ENCODE peak calls at places on chromosomes 11 and 22, in five cellular contexts. One of them, this sample, is unnamed.

GRCh38 chr22:43726964-43727543 is 85.1 kb downstream of the EFCAB6 start:
- DNase-seq in pancreas: no peak
- DNase-seq in naive thymus-derived CD4-positive, alpha-beta T cell: no peak
- DNase-seq in cardiac muscle cell: no peak
- DNase-seq in transverse colon: no peak
- DNase-seq in this sample: no peak

GRCh38 chr11:47186937-47187681 is 875 bp upstream of the PACSIN3 start:
- DNase-seq in pancreas: peak; percentile 74
- DNase-seq in naive thymus-derived CD4-positive, alpha-beta T cell: no peak
- DNase-seq in cardiac muscle cell: peak; percentile 43
- DNase-seq in transverse colon: peak; percentile 51
- DNase-seq in this sample: peak; percentile 69

GRCh38 chr11:12900496-12900895 is 108.6 kb upstream of the RASSF10 start:
- DNase-seq in pancreas: no peak
- DNase-seq in naive thymus-derived CD4-positive, alpha-beta T cell: no peak
- DNase-seq in cardiac muscle cell: peak; percentile 92
- DNase-seq in transverse colon: no peak
- DNase-seq in this sample: no peak

GRCh38 chr11:67452141-67452952 is at the start of gene GPR152:
- DNase-seq in pancreas: peak; percentile 73
- DNase-seq in naive thymus-derived CD4-positive, alpha-beta T cell: no peak
- DNase-seq in cardiac muscle cell: no peak
- DNase-seq in transverse colon: no peak
- DNase-seq in this sample: peak; percentile 61

GRCh38 chr11:8263109-8263768 is 439 bp downstream of the LMO1 start:
- DNase-seq in pancreas: no peak
- DNase-seq in naive thymus-derived CD4-positive, alpha-beta T cell: no peak
- DNase-seq in cardiac muscle cell: no peak
- DNase-seq in transverse colon: no peak
- DNase-seq in this sample: no peak

GRCh38 chr22:24441406-24442351 is 14.3 kb downstream of the ADORA2A start:
- DNase-seq in pancreas: no peak
- DNase-seq in naive thymus-derived CD4-positive, alpha-beta T cell: no peak
- DNase-seq in cardiac muscle cell: no peak
- DNase-seq in transverse colon: no peak
- DNase-seq in this sample: peak; percentile 51

GRCh38 chr11:91085985-91086384 is 863.1 kb upstream of the CHORDC1 start:
- DNase-seq in pancreas: no peak
- DNase-seq in naive thymus-derived CD4-positive, alpha-beta T cell: no peak
- DNase-seq in cardiac muscle cell: no peak
- DNase-seq in transverse colon: no peak
- DNase-seq in this sample: no peak

GRCh38 chr11:94652735-94653284 is 85.6 kb downstream of the PIWIL4 start:
- DNase-seq in pancreas: no peak
- DNase-seq in naive thymus-derived CD4-positive, alpha-beta T cell: no peak
- DNase-seq in cardiac muscle cell: no peak
- DNase-seq in transverse colon: no peak
- DNase-seq in this sample: no peak

GRCh38 chr11:116482716-116483115 is 290.1 kb downstream of the BUD13 start:
- DNase-seq in pancreas: no peak
- DNase-seq in naive thymus-derived CD4-positive, alpha-beta T cell: no peak
- DNase-seq in cardiac muscle cell: no peak
- DNase-seq in transverse colon: no peak
- DNase-seq in this sample: no peak

GRCh38 chr11:116473790-116474346 is 298.9 kb downstream of the BUD13 start:
- DNase-seq in pancreas: no peak
- DNase-seq in naive thymus-derived CD4-positive, alpha-beta T cell: no peak
- DNase-seq in cardiac muscle cell: no peak
- DNase-seq in transverse colon: no peak
- DNase-seq in this sample: no peak

GRCh38 chr11:116481126-116481644 is 291.6 kb downstream of the BUD13 start:
- DNase-seq in pancreas: no peak
- DNase-seq in naive thymus-derived CD4-positive, alpha-beta T cell: no peak
- DNase-seq in cardiac muscle cell: no peak
- DNase-seq in transverse colon: no peak
- DNase-seq in this sample: no peak

GRCh38 chr11:116478205-116478604 is 294.6 kb downstream of the BUD13 start:
- DNase-seq in pancreas: no peak
- DNase-seq in naive thymus-derived CD4-positive, alpha-beta T cell: no peak
- DNase-seq in cardiac muscle cell: no peak
- DNase-seq in transverse colon: no peak
- DNase-seq in this sample: no peak

GRCh38 chr11:116478676-116479075 is 294.1 kb downstream of the BUD13 start:
- DNase-seq in pancreas: no peak
- DNase-seq in naive thymus-derived CD4-positive, alpha-beta T cell: no peak
- DNase-seq in cardiac muscle cell: no peak
- DNase-seq in transverse colon: no peak
- DNase-seq in this sample: no peak
- H3K27ac ChIP-seq in pancreas: no peak overlapping the region
- H3K27ac ChIP-seq in naive thymus-derived CD4-positive, alpha-beta T cell: no peak overlapping the region
- H3K27ac ChIP-seq in cardiac muscle cell: no peak overlapping the region
- H3K27ac ChIP-seq in transverse colon: no peak overlapping the region
- H3K27ac ChIP-seq in this sample: no peak overlapping the region

GRCh38 chr11:45669146-45669545 is 3.7 kb upstream of the CHST1 start:
- DNase-seq in pancreas: no peak
- DNase-seq in naive thymus-derived CD4-positive, alpha-beta T cell: no peak
- DNase-seq in cardiac muscle cell: no peak
- DNase-seq in transverse colon: no peak
- DNase-seq in this sample: no peak

GRCh38 chr11:45665206-45665932 is at the start of gene CHST1:
- DNase-seq in pancreas: peak; percentile 51
- DNase-seq in naive thymus-derived CD4-positive, alpha-beta T cell: no peak
- DNase-seq in cardiac muscle cell: peak; percentile 66
- DNase-seq in transverse colon: peak; percentile 47
- DNase-seq in this sample: peak; percentile 73

GRCh38 chr11:45667929-45668680 is 2.7 kb upstream of the CHST1 start:
- DNase-seq in pancreas: no peak
- DNase-seq in naive thymus-derived CD4-positive, alpha-beta T cell: no peak
- DNase-seq in cardiac muscle cell: no peak
- DNase-seq in transverse colon: no peak
- DNase-seq in this sample: no peak

GRCh38 chr11:45665933-45666647 is 668 bp upstream of the CHST1 start:
- DNase-seq in pancreas: no peak
- DNase-seq in naive thymus-derived CD4-positive, alpha-beta T cell: no peak
- DNase-seq in cardiac muscle cell: peak; percentile 40
- DNase-seq in transverse colon: no peak
- DNase-seq in this sample: peak; percentile 75

DNA sequence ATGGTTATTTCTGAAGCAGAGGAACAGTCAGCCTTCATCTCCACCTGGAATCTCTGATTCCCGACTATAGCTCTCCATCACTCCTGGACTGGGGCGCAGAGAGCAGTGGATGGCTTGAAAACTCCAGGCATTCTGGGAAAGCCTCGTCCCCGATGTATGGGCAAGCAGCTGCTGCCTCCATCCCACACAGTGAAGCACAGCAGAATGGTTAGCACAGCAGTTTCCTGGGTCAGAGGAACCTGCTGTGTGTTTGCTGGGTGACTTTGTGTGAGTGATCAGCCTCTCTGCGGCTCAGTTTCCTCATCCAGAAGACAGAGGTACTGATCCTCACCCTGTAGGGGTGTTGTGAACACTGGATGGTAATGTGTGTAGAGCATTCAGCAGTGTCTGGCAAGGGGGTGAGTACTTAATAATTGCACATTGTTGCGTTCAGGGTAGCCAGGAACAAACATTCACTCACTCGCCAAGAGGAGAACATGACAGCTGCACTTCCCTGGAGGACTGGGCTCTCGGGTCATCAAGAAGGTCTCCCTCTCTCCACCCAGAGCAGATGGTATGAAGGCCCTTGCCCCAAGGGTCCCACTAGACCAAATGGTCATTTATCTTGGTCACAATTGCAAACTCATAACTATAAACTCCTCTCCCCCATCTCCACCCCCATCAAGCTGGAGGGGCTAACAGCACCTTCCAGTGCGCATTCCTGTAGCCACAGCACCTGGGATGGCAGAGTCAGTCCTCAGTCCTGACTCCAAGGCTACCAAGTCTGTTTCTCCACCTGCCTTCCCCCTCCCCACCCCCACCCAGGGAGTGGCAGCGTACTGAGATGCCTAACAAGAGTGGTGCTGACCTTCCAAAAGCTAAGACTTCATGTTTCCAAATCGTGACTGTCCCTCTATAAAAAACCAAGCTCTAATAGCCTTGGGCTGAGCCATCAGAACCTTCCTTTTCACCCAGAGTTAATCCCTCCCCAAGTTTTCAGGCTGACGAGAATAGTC is 1.5 kb upstream of the CHST1 start:
- DNase-seq in pancreas: no peak
- DNase-seq in naive thymus-derived CD4-positive, alpha-beta T cell: no peak
- DNase-seq in cardiac muscle cell: no peak
- DNase-seq in transverse colon: no peak
- DNase-seq in this sample: no peak
- H3K27me3 ChIP-seq in pancreas: no peaks in the 10 kb centered on the region
- H3K27me3 ChIP-seq in naive thymus-derived CD4-positive, alpha-beta T cell: no peaks in the 10 kb centered on the region
- H3K27me3 ChIP-seq in cardiac muscle cell: peaks cover 93% of the 10 kb centered on the region
- H3K27me3 ChIP-seq in transverse colon: peaks cover 59% of the 10 kb centered on the region
- H3K27me3 ChIP-seq in this sample: peaks cover 32% of the 10 kb centered on the region

GRCh38 chr11:75565916-75566762 is 4.1 kb downstream of the SERPINH1 start:
- DNase-seq in pancreas: no peak
- DNase-seq in naive thymus-derived CD4-positive, alpha-beta T cell: no peak
- DNase-seq in cardiac muscle cell: no peak
- DNase-seq in transverse colon: no peak
- DNase-seq in this sample: no peak
- H3K4me3 ChIP-seq in pancreas: no peak overlapping the region
- H3K4me3 ChIP-seq in naive thymus-derived CD4-positive, alpha-beta T cell: no peak overlapping the region
- H3K4me3 ChIP-seq in cardiac muscle cell: no peak overlapping the region
- H3K4me3 ChIP-seq in transverse colon: no peak overlapping the region
- H3K4me3 ChIP-seq in this sample: peak overlapping the region; percentile 99

GRCh38 chr11:61958590-61958989 is 8.4 kb downstream of the BEST1 start:
- DNase-seq in pancreas: no peak
- DNase-seq in naive thymus-derived CD4-positive, alpha-beta T cell: no peak
- DNase-seq in cardiac muscle cell: no peak
- DNase-seq in transverse colon: no peak
- DNase-seq in this sample: no peak
- H3K27ac ChIP-seq in pancreas: no peak overlapping the region
- H3K27ac ChIP-seq in naive thymus-derived CD4-positive, alpha-beta T cell: no peak overlapping the region
- H3K27ac ChIP-seq in cardiac muscle cell: no peak overlapping the region
- H3K27ac ChIP-seq in transverse colon: no peak overlapping the region
- H3K27ac ChIP-seq in this sample: no peak overlapping the region

GRCh38 chr11:61756147-61756451 is 3.7 kb downstream of the MYRF start:
- DNase-seq in pancreas: no peak
- DNase-seq in naive thymus-derived CD4-positive, alpha-beta T cell: no peak
- DNase-seq in cardiac muscle cell: no peak
- DNase-seq in transverse colon: no peak
- DNase-seq in this sample: no peak
- H3K27me3 ChIP-seq in pancreas: no peaks in the 10 kb centered on the region
- H3K27me3 ChIP-seq in naive thymus-derived CD4-positive, alpha-beta T cell: peaks cover 6% of the 10 kb centered on the region
- H3K27me3 ChIP-seq in cardiac muscle cell: no peaks in the 10 kb centered on the region
- H3K27me3 ChIP-seq in transverse colon: peaks cover 14% of the 10 kb centered on the region
- H3K27me3 ChIP-seq in this sample: peaks cover 12% of the 10 kb centered on the region

GRCh38 chr22:21032843-21033688 is 705 bp upstream of the SLC7A4 start:
- DNase-seq in pancreas: no peak
- DNase-seq in naive thymus-derived CD4-positive, alpha-beta T cell: no peak
- DNase-seq in cardiac muscle cell: no peak
- DNase-seq in transverse colon: no peak
- DNase-seq in this sample: no peak

GRCh38 chr22:21034989-21035388 is 2.6 kb upstream of the SLC7A4 start:
- DNase-seq in pancreas: no peak
- DNase-seq in naive thymus-derived CD4-positive, alpha-beta T cell: no peak
- DNase-seq in cardiac muscle cell: no peak
- DNase-seq in transverse colon: no peak
- DNase-seq in this sample: no peak

GRCh38 chr22:21032037-21032842 is at the start of gene SLC7A4:
- DNase-seq in pancreas: no peak
- DNase-seq in naive thymus-derived CD4-positive, alpha-beta T cell: no peak
- DNase-seq in cardiac muscle cell: no peak
- DNase-seq in transverse colon: peak; percentile 17
- DNase-seq in this sample: no peak

GRCh38 chr22:21031545-21032036 is 770 bp downstream of the SLC7A4 start:
- DNase-seq in pancreas: no peak
- DNase-seq in naive thymus-derived CD4-positive, alpha-beta T cell: no peak
- DNase-seq in cardiac muscle cell: no peak
- DNase-seq in transverse colon: no peak
- DNase-seq in this sample: no peak

GRCh38 chr22:21033895-21034294 is 1.5 kb upstream of the SLC7A4 start:
- DNase-seq in pancreas: no peak
- DNase-seq in naive thymus-derived CD4-positive, alpha-beta T cell: no peak
- DNase-seq in cardiac muscle cell: no peak
- DNase-seq in transverse colon: no peak
- DNase-seq in this sample: no peak
- H3K4me3 ChIP-seq in pancreas: no peak overlapping the region
- H3K4me3 ChIP-seq in naive thymus-derived CD4-positive, alpha-beta T cell: no peak overlapping the region
- H3K4me3 ChIP-seq in cardiac muscle cell: no peak overlapping the region
- H3K4me3 ChIP-seq in transverse colon: no peak overlapping the region
- H3K4me3 ChIP-seq in this sample: no peak overlapping the region